ENCODE peak calls at places on chromosomes 13 and 19, in ten cellular contexts. One of them, this sample, is unnamed. For H3K9me3, the result is how much of the 10 kb centered on the place peaks cover.

GRCh38 chr13:59398127-59398526 is 765.6 kb downstream of the DIAPH3 start:
- DNase-seq in iPS DF 6.9: no peak
- DNase-seq in heart left ventricle: no peak
- DNase-seq in naive thymus-derived CD4-positive, alpha-beta T cell: no peak
- DNase-seq in IMR-90: no peak
- DNase-seq in tibial nerve: no peak
- DNase-seq in colonic mucosa: no peak
- DNase-seq in A549: no peak
- DNase-seq in mammary epithelial cell: no peak
- DNase-seq in right atrium auricular region: no peak
- DNase-seq in this sample: no peak

GRCh38 chr19:13841339-13842293 is 35.3 kb upstream of the NANOS3 start:
- DNase-seq in mammary epithelial cell: peak
- DNase-seq in IMR-90: no peak
- DNase-seq in tibial nerve: no peak
- DNase-seq in A549: no peak
- DNase-seq in heart left ventricle: peak
- DNase-seq in naive thymus-derived CD4-positive, alpha-beta T cell: peak
- DNase-seq in colonic mucosa: peak
- DNase-seq in right atrium auricular region: no peak
- DNase-seq in iPS DF 6.9: no peak
- DNase-seq in this sample: peak

GRCh38 chr13:30341815-30342570 is 34.6 kb upstream of the KATNAL1 start:
- DNase-seq in heart left ventricle: peak
- DNase-seq in IMR-90: peak
- DNase-seq in mammary epithelial cell: peak
- DNase-seq in iPS DF 6.9: no peak
- DNase-seq in naive thymus-derived CD4-positive, alpha-beta T cell: no peak
- DNase-seq in A549: no peak
- DNase-seq in colonic mucosa: peak
- DNase-seq in tibial nerve: peak
- DNase-seq in right atrium auricular region: peak
- DNase-seq in this sample: peak

GRCh38 chr19:39386557-39386956 is 4.3 kb downstream of the PAF1 start:
- DNase-seq in iPS DF 6.9: no peak
- DNase-seq in colonic mucosa: no peak
- DNase-seq in mammary epithelial cell: no peak
- DNase-seq in naive thymus-derived CD4-positive, alpha-beta T cell: no peak
- DNase-seq in tibial nerve: no peak
- DNase-seq in IMR-90: no peak
- DNase-seq in right atrium auricular region: no peak
- DNase-seq in A549: no peak
- DNase-seq in heart left ventricle: no peak
- DNase-seq in this sample: no peak

GRCh38 chr19:48487944-48488343 is 18.8 kb downstream of the CYTH2 start:
- DNase-seq in heart left ventricle: peak
- DNase-seq in mammary epithelial cell: peak
- DNase-seq in IMR-90: peak
- DNase-seq in right atrium auricular region: no peak
- DNase-seq in tibial nerve: no peak
- DNase-seq in colonic mucosa: peak
- DNase-seq in iPS DF 6.9: no peak
- DNase-seq in naive thymus-derived CD4-positive, alpha-beta T cell: no peak
- DNase-seq in A549: peak
- DNase-seq in this sample: peak

GRCh38 chr19:35811317-35812219 is 1.1 kb downstream of the PRODH2 start:
- DNase-seq in right atrium auricular region: no peak
- DNase-seq in IMR-90: no peak
- DNase-seq in iPS DF 6.9: no peak
- DNase-seq in A549: no peak
- DNase-seq in tibial nerve: no peak
- DNase-seq in heart left ventricle: no peak
- DNase-seq in naive thymus-derived CD4-positive, alpha-beta T cell: no peak
- DNase-seq in colonic mucosa: no peak
- DNase-seq in mammary epithelial cell: no peak
- DNase-seq in this sample: no peak

GRCh38 chr13:34570954-34571353 is 371.1 kb upstream of the NBEA start:
- DNase-seq in mammary epithelial cell: no peak
- DNase-seq in tibial nerve: no peak
- DNase-seq in heart left ventricle: no peak
- DNase-seq in colonic mucosa: no peak
- DNase-seq in iPS DF 6.9: no peak
- DNase-seq in A549: no peak
- DNase-seq in naive thymus-derived CD4-positive, alpha-beta T cell: no peak
- DNase-seq in right atrium auricular region: no peak
- DNase-seq in IMR-90: no peak
- DNase-seq in this sample: no peak

GRCh38 chr13:89812856-89813255 is 1534.6 kb upstream of the MIR17HG start:
- DNase-seq in heart left ventricle: no peak
- DNase-seq in iPS DF 6.9: no peak
- DNase-seq in colonic mucosa: no peak
- DNase-seq in tibial nerve: no peak
- DNase-seq in right atrium auricular region: no peak
- DNase-seq in IMR-90: no peak
- DNase-seq in A549: no peak
- DNase-seq in naive thymus-derived CD4-positive, alpha-beta T cell: no peak
- DNase-seq in mammary epithelial cell: no peak
- DNase-seq in this sample: no peak

GRCh38 chr19:47028372-47028672 is 8.7 kb downstream of the NPAS1 start:
- DNase-seq in tibial nerve: no peak
- DNase-seq in IMR-90: no peak
- DNase-seq in naive thymus-derived CD4-positive, alpha-beta T cell: no peak
- DNase-seq in mammary epithelial cell: no peak
- DNase-seq in colonic mucosa: no peak
- DNase-seq in right atrium auricular region: no peak
- DNase-seq in A549: no peak
- DNase-seq in heart left ventricle: no peak
- DNase-seq in iPS DF 6.9: no peak
- DNase-seq in this sample: no peak

GRCh38 chr19:19860756-19861390 is 4.8 kb upstream of the ZNF253 start:
- DNase-seq in right atrium auricular region: no peak
- DNase-seq in tibial nerve: no peak
- DNase-seq in IMR-90: no peak
- DNase-seq in A549: no peak
- DNase-seq in naive thymus-derived CD4-positive, alpha-beta T cell: no peak
- DNase-seq in iPS DF 6.9: peak
- DNase-seq in colonic mucosa: no peak
- DNase-seq in heart left ventricle: no peak
- DNase-seq in mammary epithelial cell: no peak
- DNase-seq in this sample: no peak

GRCh38 chr19:15836595-15837398 is 21.3 kb upstream of the OR10H1 start:
- DNase-seq in IMR-90: peak
- DNase-seq in right atrium auricular region: peak
- DNase-seq in colonic mucosa: peak
- DNase-seq in A549: peak
- DNase-seq in tibial nerve: peak
- DNase-seq in naive thymus-derived CD4-positive, alpha-beta T cell: peak
- DNase-seq in mammary epithelial cell: peak
- DNase-seq in iPS DF 6.9: no peak
- DNase-seq in heart left ventricle: peak
- DNase-seq in this sample: peak
- H3K9me3 ChIP-seq in IMR-90: under half
- H3K9me3 ChIP-seq in right atrium auricular region: under half
- H3K9me3 ChIP-seq in colonic mucosa: under half
- H3K9me3 ChIP-seq in A549: under half
- H3K9me3 ChIP-seq in tibial nerve: under half
- H3K9me3 ChIP-seq in naive thymus-derived CD4-positive, alpha-beta T cell: under half
- H3K9me3 ChIP-seq in mammary epithelial cell: under half
- H3K9me3 ChIP-seq in iPS DF 6.9: under half
- H3K9me3 ChIP-seq in heart left ventricle: under half
- H3K9me3 ChIP-seq in this sample: under half

GRCh38 chr13:112735791-112736190 is 46.0 kb downstream of the ATP11A start:
- DNase-seq in naive thymus-derived CD4-positive, alpha-beta T cell: no peak
- DNase-seq in tibial nerve: no peak
- DNase-seq in heart left ventricle: no peak
- DNase-seq in IMR-90: no peak
- DNase-seq in right atrium auricular region: no peak
- DNase-seq in A549: no peak
- DNase-seq in colonic mucosa: no peak
- DNase-seq in iPS DF 6.9: peak
- DNase-seq in mammary epithelial cell: no peak
- DNase-seq in this sample: no peak

GRCh38 chr13:112733661-112734379 is 44.0 kb downstream of the ATP11A start:
- DNase-seq in IMR-90: no peak
- DNase-seq in naive thymus-derived CD4-positive, alpha-beta T cell: no peak
- DNase-seq in iPS DF 6.9: peak
- DNase-seq in tibial nerve: no peak
- DNase-seq in heart left ventricle: no peak
- DNase-seq in right atrium auricular region: no peak
- DNase-seq in mammary epithelial cell: no peak
- DNase-seq in colonic mucosa: no peak
- DNase-seq in A549: no peak
- DNase-seq in this sample: no peak

GRCh38 chr13:112732679-112733078 is 42.8 kb downstream of the ATP11A start:
- DNase-seq in heart left ventricle: no peak
- DNase-seq in IMR-90: no peak
- DNase-seq in naive thymus-derived CD4-positive, alpha-beta T cell: no peak
- DNase-seq in A549: no peak
- DNase-seq in right atrium auricular region: no peak
- DNase-seq in colonic mucosa: no peak
- DNase-seq in mammary epithelial cell: no peak
- DNase-seq in tibial nerve: no peak
- DNase-seq in iPS DF 6.9: no peak
- DNase-seq in this sample: no peak

GRCh38 chr13:112733112-112733511 is 43.3 kb downstream of the ATP11A start:
- DNase-seq in colonic mucosa: no peak
- DNase-seq in heart left ventricle: no peak
- DNase-seq in right atrium auricular region: no peak
- DNase-seq in mammary epithelial cell: no peak
- DNase-seq in naive thymus-derived CD4-positive, alpha-beta T cell: no peak
- DNase-seq in tibial nerve: no peak
- DNase-seq in iPS DF 6.9: peak
- DNase-seq in A549: no peak
- DNase-seq in IMR-90: no peak
- DNase-seq in this sample: no peak

DNA sequence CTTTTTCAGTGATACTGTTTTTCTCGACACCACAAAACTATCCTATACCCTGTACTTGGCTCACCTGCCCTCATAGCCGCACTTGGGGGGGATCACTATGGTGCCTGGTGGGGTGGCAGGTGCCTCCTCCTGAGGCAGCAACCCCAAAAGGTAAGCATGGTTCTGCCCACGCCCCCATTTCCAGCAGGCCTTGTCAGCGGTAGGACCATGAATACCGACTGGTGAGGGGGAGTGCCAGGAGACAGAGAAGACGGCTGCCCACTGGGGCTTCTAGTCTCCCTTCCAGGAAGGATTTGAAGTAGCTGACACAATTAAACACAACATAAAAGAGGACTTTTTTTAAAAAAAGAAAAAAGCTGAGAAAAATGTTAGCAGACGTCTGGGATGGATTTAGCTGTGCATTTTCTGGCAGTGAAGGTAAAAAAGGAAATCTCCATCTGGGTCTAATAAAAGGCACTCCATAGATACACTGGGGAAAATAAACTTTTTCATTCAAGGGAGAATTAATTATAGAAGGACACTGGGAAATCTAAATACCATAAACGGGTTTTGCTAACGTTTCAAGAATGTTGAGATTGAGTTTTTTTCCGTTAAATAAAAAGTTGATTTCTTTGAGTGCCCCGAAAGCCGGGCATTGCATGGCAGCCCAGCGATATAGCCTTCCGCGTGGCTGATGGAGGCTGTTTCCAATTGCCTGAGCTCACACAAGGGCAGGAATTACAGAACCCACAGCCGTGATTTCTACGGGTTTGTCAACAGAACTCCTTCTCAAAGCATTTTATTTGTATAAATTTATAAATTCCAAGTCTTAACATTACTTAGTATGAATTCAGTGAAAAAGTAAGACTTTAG is 45.1 kb downstream of the ATP11A start:
- DNase-seq in IMR-90: peak
- DNase-seq in tibial nerve: no peak
- DNase-seq in colonic mucosa: no peak
- DNase-seq in A549: no peak
- DNase-seq in right atrium auricular region: no peak
- DNase-seq in iPS DF 6.9: no peak
- DNase-seq in mammary epithelial cell: no peak
- DNase-seq in heart left ventricle: no peak
- DNase-seq in naive thymus-derived CD4-positive, alpha-beta T cell: no peak
- DNase-seq in this sample: no peak
- H3K27ac ChIP-seq in IMR-90: no peak
- H3K27ac ChIP-seq in tibial nerve: no peak
- H3K27ac ChIP-seq in colonic mucosa: no peak
- H3K27ac ChIP-seq in A549: no peak
- H3K27ac ChIP-seq in right atrium auricular region: peak
- H3K27ac ChIP-seq in iPS DF 6.9: no peak
- H3K27ac ChIP-seq in mammary epithelial cell: no peak
- H3K27ac ChIP-seq in heart left ventricle: no peak
- H3K27ac ChIP-seq in naive thymus-derived CD4-positive, alpha-beta T cell: no peak
- H3K27ac ChIP-seq in this sample: no peak

GRCh38 chr19:53642381-53643099 is 10.7 kb downstream of the DPRX start:
- DNase-seq in colonic mucosa: no peak
- DNase-seq in iPS DF 6.9: no peak
- DNase-seq in naive thymus-derived CD4-positive, alpha-beta T cell: no peak
- DNase-seq in IMR-90: no peak
- DNase-seq in heart left ventricle: no peak
- DNase-seq in right atrium auricular region: no peak
- DNase-seq in A549: no peak
- DNase-seq in mammary epithelial cell: no peak
- DNase-seq in tibial nerve: no peak
- DNase-seq in this sample: no peak
- H3K9me3 ChIP-seq in colonic mucosa: under half
- H3K9me3 ChIP-seq in iPS DF 6.9: under half
- H3K9me3 ChIP-seq in naive thymus-derived CD4-positive, alpha-beta T cell: under half
- H3K9me3 ChIP-seq in IMR-90: under half
- H3K9me3 ChIP-seq in heart left ventricle: under half
- H3K9me3 ChIP-seq in right atrium auricular region: under half
- H3K9me3 ChIP-seq in A549: under half
- H3K9me3 ChIP-seq in mammary epithelial cell: under half
- H3K9me3 ChIP-seq in tibial nerve: under half
- H3K9me3 ChIP-seq in this sample: under half

GRCh38 chr19:1568320-1569019 is at the start of gene MEX3D:
- DNase-seq in iPS DF 6.9: no peak
- DNase-seq in tibial nerve: peak
- DNase-seq in colonic mucosa: peak
- DNase-seq in naive thymus-derived CD4-positive, alpha-beta T cell: peak
- DNase-seq in right atrium auricular region: peak
- DNase-seq in A549: peak
- DNase-seq in mammary epithelial cell: peak
- DNase-seq in IMR-90: peak
- DNase-seq in heart left ventricle: peak
- DNase-seq in this sample: peak

GRCh38 chr19:1567116-1567847 is 843 bp downstream of the MEX3D start:
- DNase-seq in A549: no peak
- DNase-seq in naive thymus-derived CD4-positive, alpha-beta T cell: no peak
- DNase-seq in colonic mucosa: peak
- DNase-seq in mammary epithelial cell: no peak
- DNase-seq in iPS DF 6.9: no peak
- DNase-seq in right atrium auricular region: no peak
- DNase-seq in heart left ventricle: peak
- DNase-seq in IMR-90: no peak
- DNase-seq in tibial nerve: no peak
- DNase-seq in this sample: no peak

GRCh38 chr19:1569997-1570396 is 1.9 kb upstream of the MEX3D start:
- DNase-seq in tibial nerve: no peak
- DNase-seq in A549: no peak
- DNase-seq in colonic mucosa: no peak
- DNase-seq in IMR-90: no peak
- DNase-seq in mammary epithelial cell: no peak
- DNase-seq in iPS DF 6.9: no peak
- DNase-seq in naive thymus-derived CD4-positive, alpha-beta T cell: no peak
- DNase-seq in right atrium auricular region: no peak
- DNase-seq in heart left ventricle: no peak
- DNase-seq in this sample: no peak

GRCh38 chr19:1566392-1567115 is 1.6 kb downstream of the MEX3D start:
- DNase-seq in naive thymus-derived CD4-positive, alpha-beta T cell: no peak
- DNase-seq in heart left ventricle: peak
- DNase-seq in tibial nerve: peak
- DNase-seq in IMR-90: peak
- DNase-seq in mammary epithelial cell: peak
- DNase-seq in A549: peak
- DNase-seq in iPS DF 6.9: no peak
- DNase-seq in right atrium auricular region: peak
- DNase-seq in colonic mucosa: peak
- DNase-seq in this sample: peak

GRCh38 chr19:1567848-1568227 is 287 bp downstream of the MEX3D start:
- DNase-seq in heart left ventricle: no peak
- DNase-seq in mammary epithelial cell: no peak
- DNase-seq in naive thymus-derived CD4-positive, alpha-beta T cell: no peak
- DNase-seq in iPS DF 6.9: no peak
- DNase-seq in colonic mucosa: no peak
- DNase-seq in A549: no peak
- DNase-seq in IMR-90: no peak
- DNase-seq in right atrium auricular region: no peak
- DNase-seq in tibial nerve: no peak
- DNase-seq in this sample: no peak
- H3K27ac ChIP-seq in heart left ventricle: no peak
- H3K27ac ChIP-seq in mammary epithelial cell: no peak
- H3K27ac ChIP-seq in naive thymus-derived CD4-positive, alpha-beta T cell: no peak
- H3K27ac ChIP-seq in iPS DF 6.9: no peak
- H3K27ac ChIP-seq in colonic mucosa: no peak
- H3K27ac ChIP-seq in A549: peak
- H3K27ac ChIP-seq in IMR-90: no peak
- H3K27ac ChIP-seq in right atrium auricular region: no peak
- H3K27ac ChIP-seq in tibial nerve: no peak
- H3K27ac ChIP-seq in this sample: no peak